ENCODE peak calls at places on chromosomes 12 and 14, in nine cellular contexts. L is NCI-H774; X is NCI-H2081; R is T-helper 9 cell; G is stimulated activated naive CD8-positive, alpha-beta T cell treated with anti-CD3 and anti-CD28 coated beads, Interleukin-15, amount 100 ng/mL, for 72 hours; P is Peyer's patch; M is NCI-H1694 treated with DMSO at 0.1 percent for 48 hours; J is KBM-7; Z is left lobe of liver. N is an unnamed sample.

GRCh38 chr14:31580234-31580633 is 19.0 kb downstream of the NUBPL start:
- DNase-seq in L (no peak), X (no peak), R (no peak), G (no peak), P (no peak), M (no peak), J (no peak), Z (no peak), N (no peak)

GRCh38 chr12:112130461-112130998 is 5.2 kb downstream of the TRAFD1 start:
- DNase-seq in L (no peak), X (no peak), R (no peak), G (no peak), P (no peak), M (no peak), J (peak; percentile 80), Z (no peak), N (no peak)

GRCh38 chr12:47773062-47773857 is at the start of gene SLC48A1:
- DNase-seq in L (peak; percentile 84), X (peak; percentile 77), R (peak; percentile 68), G (peak; percentile 69), P (peak; percentile 75), M (peak; percentile 19), J (no peak), Z (peak; percentile 84), N (peak; percentile 84)

GRCh38 chr14:21057803-21058675 is at the start of gene RNASE8:
- DNase-seq in L (no peak), X (no peak), R (no peak), G (no peak), P (no peak), M (no peak), J (no peak), Z (no peak), N (no peak)

GRCh38 chr12:82730832-82731497 is 44.3 kb downstream of the TMTC2 start:
- DNase-seq in L (no peak), X (peak; percentile 83), R (no peak), G (no peak), P (no peak), M (no peak), J (no peak), Z (no peak), N (no peak)

GRCh38 chr12:108320503-108321293 is 18.4 kb downstream of the CMKLR1 start:
- DNase-seq in L (no peak), X (no peak), R (no peak), G (no peak), P (no peak), M (peak; percentile 8), J (no peak), Z (no peak), N (no peak)

GRCh38 chr12:47218191-47218654 is 138.5 kb upstream of the AMIGO2 start:
- DNase-seq in L (no peak), X (no peak), R (no peak), G (peak; percentile 78), P (no peak), M (no peak), J (no peak), Z (no peak), N (no peak)

GRCh38 chr14:102415671-102416070 is 52.9 kb downstream of the TECPR2 start:
- DNase-seq in L (no peak), X (no peak), R (no peak), G (no peak), P (no peak), M (peak; percentile 20), J (no peak), Z (no peak), N (no peak)

GRCh38 chr12:104699489-104700194 is 242.9 kb downstream of the CHST11 start:
- DNase-seq in L (no peak), X (no peak), R (no peak), G (peak; percentile 46), P (no peak), M (no peak), J (no peak), Z (no peak), N (no peak)

GRCh38 chr14:71532349-71532748 is 399.9 kb upstream of the RGS6 start:
- DNase-seq in L (no peak), X (peak; percentile 49), R (no peak), G (no peak), P (no peak), M (no peak), J (no peak), Z (no peak), N (no peak)

GRCh38 chr12:62170241-62170640 is 90.0 kb upstream of the USP15 start:
- DNase-seq in L (no peak), X (no peak), R (no peak), G (no peak), P (no peak), M (no peak), J (no peak), Z (no peak), N (no peak)

N was measured in right lobe of liver.